ENCODE peak calls at places on chromosomes 2 and 18, in eight cellular contexts. O is neural progenitor cell, N is astrocyte of the cerebellum, D is psoas muscle, U is breast epithelium, Z is brain microvascular endothelial cell, T is Peyer's patch, E is epithelial cell of proximal tubule. Q is an unnamed sample.

GRCh38 chr2:223187256-223187655 is 135.3 kb downstream of the KCNE4 start:
- DNase-seq in D (no peak), T (no peak), U (no peak), Z (no peak), O (no peak), N (no peak), E (no peak), Q (no peak)

GRCh38 chr2:226995625-226996041 is 159.8 kb downstream of the RHBDD1 start:
- DNase-seq in E (peak), Z (peak), T (no peak), N (peak), O (no peak), U (peak), D (peak), Q (no peak)

GRCh38 chr18:9103488-9103887 is 989 bp downstream of the NDUFV2 start:
- DNase-seq in Z (no peak), D (no peak), U (no peak), O (no peak), N (no peak), E (no peak), T (no peak), Q (peak)

GRCh38 chr2:219457784-219458369 is 23.2 kb downstream of the SPEG start:
- DNase-seq in Z (no peak), U (no peak), T (no peak), N (no peak), O (peak), E (no peak), D (no peak), Q (peak)

GRCh38 chr2:136909777-136910176 is 144.4 kb downstream of the THSD7B start:
- DNase-seq in D (no peak), E (peak), O (no peak), U (no peak), T (no peak), Z (no peak), N (no peak), Q (no peak)

GRCh38 chr2:31390324-31390723 is 24.2 kb downstream of the XDH start:
- DNase-seq in T (no peak), E (no peak), O (no peak), N (no peak), U (no peak), Z (no peak), D (no peak), Q (no peak)

GRCh38 chr2:73032702-73033097 is 38.8 kb downstream of the SFXN5 start:
- DNase-seq in T (no peak), U (no peak), D (no peak), E (no peak), O (no peak), N (no peak), Z (no peak), Q (no peak)

GRCh38 chr2:241901500-241902351 is 32.2 kb downstream of the RTP5 start:
- DNase-seq in Z (no peak), O (peak), E (no peak), U (peak), D (no peak), N (no peak), T (peak), Q (no peak)

GRCh38 chr2:43220229-43220981 is 6.0 kb downstream of the ZFP36L2 start:
- DNase-seq in E (no peak), N (no peak), O (no peak), T (no peak), D (no peak), Z (peak), U (no peak), Q (peak)

GRCh38 chr2:43475137-43475846 is 120.5 kb downstream of the THADA start:
- DNase-seq in N (no peak), U (no peak), O (no peak), T (no peak), Z (no peak), E (no peak), D (no peak), Q (no peak)

GRCh38 chr2:1740714-1741584 is 3.4 kb downstream of the PXDN start:
- DNase-seq in E (no peak), N (no peak), O (no peak), T (peak), Z (no peak), U (no peak), D (no peak), Q (no peak)

GRCh38 chr2:85797959-85798358 is 44.2 kb downstream of the ATOH8 start:
- DNase-seq in T (no peak), U (peak), N (no peak), Z (peak), O (peak), D (no peak), E (no peak), Q (peak)

GRCh38 chr2:107721581-107721980 is 105.1 kb upstream of the RGPD4 start:
- DNase-seq in U (no peak), N (no peak), D (no peak), Z (no peak), T (no peak), O (no peak), E (no peak), Q (no peak)

GRCh38 chr2:150182564-150183249 is 304.8 kb downstream of the RND3 start:
- DNase-seq in D (no peak), O (no peak), N (no peak), E (no peak), U (no peak), T (no peak), Z (no peak), Q (no peak)

GRCh38 chr18:25349131-25349925 is 2.6 kb downstream of the ZNF521 start:
- DNase-seq in O (peak), D (peak), T (peak), E (no peak), Z (peak), U (no peak), N (peak), Q (peak)

GRCh38 chr2:156982615-156983014 is 274.9 kb upstream of the GALNT5 start:
- DNase-seq in N (no peak), O (no peak), E (no peak), Z (no peak), D (no peak), T (no peak), U (no peak), Q (no peak)

GRCh38 chr2:3291750-3292149 is 85.9 kb downstream of the EIPR1 start:
- DNase-seq in N (no peak), T (no peak), U (no peak), O (no peak), E (no peak), D (no peak), Z (no peak), Q (no peak)

GRCh38 chr18:66495844-66496243 is 108.0 kb downstream of the CDH19 start:
- DNase-seq in E (no peak), D (peak), U (no peak), N (peak), Z (peak), O (peak), T (no peak), Q (no peak)

GRCh38 chr18:26159353-26159752 is 25.7 kb downstream of the PSMA8 start:
- DNase-seq in N (no peak), T (no peak), E (no peak), D (no peak), O (no peak), Z (no peak), U (no peak), Q (no peak)

GRCh38 chr2:12787891-12788783 is 71.4 kb downstream of the TRIB2 start:
- DNase-seq in E (no peak), Z (peak), D (no peak), O (no peak), U (no peak), N (peak), T (no peak), Q (peak)

GRCh38 chr2:164954954-164955701 is at the start of gene SLC38A11:
- DNase-seq in E (no peak), N (no peak), O (no peak), T (peak), Z (peak), D (peak), U (no peak), Q (no peak)

GRCh38 chr18:10354241-10354811 is 100.1 kb upstream of the APCDD1 start:
- DNase-seq in U (no peak), N (no peak), E (no peak), Z (no peak), O (no peak), D (no peak), T (no peak), Q (peak)

GRCh38 chr2:185689906-185690539 is 48.6 kb upstream of the FSIP2 start:
- DNase-seq in O (no peak), U (no peak), T (no peak), E (peak), Z (no peak), N (peak), D (no peak), Q (no peak)

GRCh38 chr18:9043581-9043980 is 58.9 kb upstream of the NDUFV2 start:
- DNase-seq in U (no peak), O (no peak), T (no peak), E (no peak), Z (no peak), D (no peak), N (no peak), Q (no peak)

GRCh38 chr2:241498115-241499070 is 10.0 kb downstream of the STK25 start:
- DNase-seq in T (no peak), N (no peak), D (no peak), U (no peak), E (no peak), O (no peak), Z (no peak), Q (no peak)

GRCh38 chr2:179561702-179562101 is 297.1 kb upstream of the SESTD1 start:
- DNase-seq in U (no peak), N (no peak), D (no peak), T (no peak), E (no peak), Z (no peak), O (no peak), Q (no peak)

GRCh38 chr2:207473203-207473865 is 56.4 kb upstream of the CREB1 start:
- DNase-seq in U (no peak), E (peak), D (no peak), Z (peak), T (no peak), O (peak), N (peak), Q (peak)

GRCh38 chr2:128062571-128062970 is 28.4 kb upstream of the UGGT1 start:
- DNase-seq in O (no peak), E (no peak), U (no peak), Z (no peak), D (no peak), T (no peak), N (no peak), Q (no peak)

GRCh38 chr2:174334781-174335604 is at the start of gene SP9:
- DNase-seq in Z (no peak), D (peak), T (peak), N (no peak), E (no peak), O (peak), U (no peak), Q (peak)

GRCh38 chr18:5237083-5237722 is 40.1 kb upstream of the AKAIN1 start:
- DNase-seq in T (no peak), O (no peak), U (peak), E (no peak), D (no peak), Z (no peak), N (no peak), Q (no peak)

GRCh38 chr18:11176416-11176815 is 27.0 kb upstream of the PIEZO2 start:
- DNase-seq in U (no peak), O (no peak), N (no peak), T (no peak), Z (peak), D (no peak), E (no peak), Q (peak)

GRCh38 chr2:220078439-220078838 is 451.0 kb downstream of the SLC4A3 start:
- DNase-seq in E (no peak), O (no peak), N (peak), T (no peak), Z (no peak), D (no peak), U (no peak), Q (no peak)

GRCh38 chr2:240144649-240145261 is 4.3 kb upstream of the OTOS start:
- DNase-seq in D (peak), N (no peak), T (no peak), Z (no peak), U (no peak), O (no peak), E (no peak), Q (no peak)

GRCh38 chr18:35658112-35658511 is 76.6 kb downstream of the GALNT1 start:
- DNase-seq in Z (no peak), T (no peak), O (no peak), D (no peak), N (no peak), U (no peak), E (no peak), Q (no peak)

GRCh38 chr18:36031407-36031806 is 36.0 kb downstream of the RPRD1A start:
- DNase-seq in U (no peak), O (no peak), Z (no peak), T (no peak), D (no peak), E (no peak), N (no peak), Q (no peak)

DNA sequence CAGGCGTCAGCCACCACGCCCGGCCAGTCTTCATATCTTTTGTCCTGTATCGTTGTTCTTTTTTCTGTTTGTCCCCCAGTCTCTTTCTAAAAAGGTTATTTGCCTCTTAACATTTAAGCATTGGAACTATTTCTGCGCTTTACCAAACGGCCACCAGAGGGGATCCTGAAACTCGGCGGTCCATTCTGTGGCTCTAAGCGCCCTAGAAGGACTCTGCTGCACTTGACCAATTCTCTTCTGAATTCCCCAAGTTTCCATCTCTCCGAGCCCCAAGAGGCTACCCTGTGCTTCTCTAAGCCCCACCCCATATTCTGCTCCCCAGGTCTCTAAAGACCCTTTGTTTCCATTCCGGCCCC is 33.1 kb upstream of the REG3G start:
- DNase-seq in U (no peak), D (no peak), T (no peak), N (no peak), O (peak), Z (no peak), E (no peak), Q (no peak)
- H3K4me3 ChIP-seq in U (no peak), D (peak), T (peak), N (no peak), O (peak), Z (no peak), E (no peak), Q (no peak)

DNA sequence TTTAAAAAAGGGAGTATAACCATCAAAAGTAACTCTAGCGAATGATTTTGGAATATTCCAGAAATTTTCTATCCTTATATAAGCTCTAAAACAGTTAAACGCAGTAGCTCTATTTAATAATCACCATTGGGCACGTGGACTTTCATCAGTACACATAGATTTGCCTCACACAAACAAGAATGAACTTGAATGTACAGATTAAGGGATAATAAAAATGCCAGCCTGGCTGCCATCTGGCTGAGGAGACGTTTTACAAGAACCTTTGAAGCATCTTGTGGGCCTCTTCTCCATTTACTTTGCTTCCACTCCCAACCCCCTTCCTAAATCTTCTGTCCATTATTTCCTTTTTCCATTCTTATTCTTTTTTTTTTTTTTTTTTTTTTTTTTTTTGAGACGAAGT is 47.2 kb downstream of the AGAP1 start:
- DNase-seq in E (no peak), U (no peak), Z (no peak), O (no peak), T (peak), D (no peak), N (no peak), Q (no peak)
- TF ChIP-seq CTCF in E (no peak), U (no peak), Z (no peak), O (no peak), T (no peak), D (no peak), N (no peak), Q (no peak)

GRCh38 chr2:47272031-47272864 is 117.1 kb upstream of the STPG4 start:
- DNase-seq in T (peak), E (no peak), Z (no peak), O (peak), N (no peak), U (peak), D (peak), Q (peak)
- H3K4me3 ChIP-seq in T (peak), E (peak), Z (peak), O (peak), N (peak), U (peak), D (peak), Q (peak)

GRCh38 chr2:83823238-83823637 is 635.8 kb downstream of the SUCLG1 start:
- DNase-seq in U (no peak), D (no peak), E (no peak), Z (no peak), N (no peak), T (no peak), O (no peak), Q (no peak)

GRCh38 chr2:83817511-83817910 is 641.6 kb downstream of the SUCLG1 start:
- DNase-seq in O (peak), U (no peak), E (no peak), Z (no peak), N (no peak), T (no peak), D (no peak), Q (no peak)
- TF ChIP-seq CTCF in O (peak), U (no peak), E (peak), Z (no peak), N (no peak), T (no peak), D (no peak), Q (peak)

DNA sequence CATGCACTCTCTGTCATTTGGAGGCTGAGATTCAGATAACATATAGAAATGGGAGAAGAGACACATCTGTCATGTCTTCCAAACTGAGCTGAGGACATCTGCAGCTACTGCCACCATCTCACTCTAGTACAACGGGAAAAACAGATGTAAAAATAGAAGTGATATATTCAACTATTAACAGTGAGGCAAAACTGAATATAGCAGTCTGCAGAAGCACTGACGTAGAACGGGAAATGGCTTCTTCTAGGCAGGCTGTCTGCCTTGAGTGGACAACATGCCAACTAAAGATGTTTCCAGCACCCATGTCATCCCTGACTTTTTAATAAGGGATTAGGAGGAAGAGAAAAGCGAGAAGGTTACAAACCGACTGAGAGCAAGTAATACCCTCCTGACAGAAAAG is 51.6 kb downstream of the MRPL33 start:
- DNase-seq in T (no peak), U (no peak), Z (no peak), N (no peak), O (no peak), E (no peak), D (no peak), Q (no peak)
- H3K4me3 ChIP-seq in T (no peak), U (no peak), Z (no peak), N (no peak), O (no peak), E (no peak), D (peak), Q (no peak)

GRCh38 chr2:74459377-74460118 is 1.3 kb downstream of the WBP1 start:
- DNase-seq in E (no peak), D (no peak), N (no peak), T (no peak), Z (no peak), O (no peak), U (no peak), Q (no peak)

GRCh38 chr2:74457549-74458131 is 598 bp upstream of the WBP1 start:
- DNase-seq in D (peak), Z (no peak), U (peak), E (no peak), T (peak), O (peak), N (no peak), Q (no peak)

GRCh38 chr2:74458132-74458956 is at the start of gene WBP1:
- DNase-seq in D (peak), T (peak), U (peak), Z (peak), O (peak), N (peak), E (peak), Q (peak)

GRCh38 chr2:74457129-74457548 is 1.1 kb upstream of the WBP1 start:
- DNase-seq in T (no peak), U (no peak), Z (no peak), O (no peak), D (no peak), N (no peak), E (no peak), Q (no peak)

DNA sequence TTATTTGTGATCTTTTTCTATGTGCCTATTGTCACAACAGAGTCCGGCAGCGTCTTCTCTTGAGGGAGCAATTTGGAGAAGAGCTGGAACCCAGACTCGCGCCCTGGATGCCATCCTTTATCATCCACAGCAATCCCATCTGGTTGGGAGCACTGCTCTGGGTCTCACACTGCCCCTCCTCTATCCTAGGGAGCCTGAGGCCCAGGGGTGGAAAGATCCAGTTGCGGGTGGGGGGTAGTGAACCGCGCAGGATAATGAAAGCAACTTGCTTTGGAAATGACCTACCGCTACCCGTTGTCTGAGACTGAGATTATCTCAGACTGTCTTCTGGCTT is 686 bp downstream of the WBP1 start:
- DNase-seq in U (no peak), T (no peak), Z (no peak), N (no peak), E (no peak), D (no peak), O (no peak), Q (peak)
- TF ChIP-seq CTCF in U (no peak), T (no peak), Z (no peak), N (no peak), E (no peak), D (no peak), O (no peak), Q (no peak)

DNA sequence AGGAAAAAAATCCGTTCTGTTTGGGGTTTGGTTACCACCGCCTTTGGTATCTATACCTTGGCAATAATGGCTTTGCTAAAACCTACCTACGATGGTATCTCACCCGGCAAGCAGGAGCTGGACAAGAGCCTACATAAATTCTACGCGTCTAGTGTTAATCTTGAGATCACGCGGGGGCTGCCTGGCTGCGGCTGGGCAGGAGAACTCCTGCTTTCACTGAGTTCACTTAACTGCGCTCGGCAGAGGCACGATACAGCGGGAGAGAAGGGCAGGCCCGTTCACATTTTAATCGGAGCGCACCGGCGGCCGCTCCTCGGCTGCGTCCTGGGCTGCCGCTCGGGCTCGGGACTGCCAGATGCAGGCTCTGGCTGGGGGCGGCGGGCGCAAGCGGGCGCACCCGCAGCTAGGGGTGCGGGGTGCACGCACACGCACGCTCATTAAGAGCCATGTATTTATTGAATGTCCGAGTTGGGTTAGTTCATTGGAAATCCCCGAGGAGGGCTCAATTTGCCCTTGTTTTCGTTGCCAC is 1.7 kb upstream of the POU3F3 start:
- DNase-seq in D (no peak), T (no peak), E (no peak), O (peak), N (no peak), U (no peak), Z (no peak), Q (no peak)
- H3K4me3 ChIP-seq in D (peak), T (peak), E (peak), O (peak), N (peak), U (peak), Z (peak), Q (peak)

GRCh38 chr2:235879116-235879515 is 289.1 kb downstream of the GBX2 start:
- DNase-seq in Z (no peak), D (no peak), N (no peak), E (no peak), U (no peak), O (no peak), T (no peak), Q (no peak)

GRCh38 chr2:235876099-235876679 is 292.0 kb downstream of the GBX2 start:
- DNase-seq in N (no peak), D (no peak), T (no peak), U (no peak), Z (no peak), O (no peak), E (no peak), Q (no peak)

GRCh38 chr2:235877271-235877670 is 290.9 kb downstream of the GBX2 start:
- DNase-seq in O (no peak), E (no peak), D (no peak), N (no peak), T (no peak), U (no peak), Z (no peak), Q (no peak)
- TF ChIP-seq CTCF in O (no peak), E (no peak), D (no peak), N (no peak), T (no peak), U (no peak), Z (no peak), Q (no peak)

GRCh38 chr18:76453057-76453561 is 41.9 kb downstream of the ZNF516 start:
- DNase-seq in Z (no peak), T (no peak), O (no peak), U (no peak), E (no peak), N (no peak), D (no peak), Q (no peak)
- H3K4me3 ChIP-seq in Z (no peak), T (no peak), O (peak), U (no peak), E (no peak), N (no peak), D (peak), Q (no peak)

Q was measured in foreskin fibroblast.